ENCODE peak calls at places on chromosomes 11 and 22, in six cellular contexts. One of them, this sample, is unnamed.

GRCh38 chr11:79155237-79155636 is 285.6 kb downstream of the TENM4 start:
- DNase-seq in GM12891: no peak
- DNase-seq in HepG2: no peak
- DNase-seq in GM12878: no peak
- DNase-seq in K562: no peak
- DNase-seq in H1: no peak
- DNase-seq in this sample: no peak

GRCh38 chr11:86629070-86629706 is 43.2 kb downstream of the ME3 start:
- DNase-seq in GM12891: no peak
- DNase-seq in HepG2: no peak
- DNase-seq in GM12878: no peak
- DNase-seq in K562: no peak
- DNase-seq in H1: no peak
- DNase-seq in this sample: no peak

GRCh38 chr11:31133064-31133463 is 236.5 kb downstream of the DCDC1 start:
- DNase-seq in GM12891: no peak
- DNase-seq in HepG2: no peak
- DNase-seq in GM12878: no peak
- DNase-seq in K562: no peak
- DNase-seq in H1: no peak
- DNase-seq in this sample: no peak

GRCh38 chr22:45335021-45335818 is 25.5 kb downstream of the FAM118A start:
- DNase-seq in GM12891: no peak
- DNase-seq in HepG2: no peak
- DNase-seq in GM12878: no peak
- DNase-seq in K562: no peak
- DNase-seq in H1: peak
- DNase-seq in this sample: no peak

GRCh38 chr11:111982019-111982464 is 43.2 kb upstream of the DLAT start:
- DNase-seq in GM12891: peak
- DNase-seq in HepG2: peak
- DNase-seq in GM12878: peak
- DNase-seq in K562: peak
- DNase-seq in H1: peak
- DNase-seq in this sample: peak

GRCh38 chr11:118353084-118353710 is 6.2 kb upstream of the UBE4A start:
- DNase-seq in GM12891: no peak
- DNase-seq in HepG2: no peak
- DNase-seq in GM12878: no peak
- DNase-seq in K562: no peak
- DNase-seq in H1: no peak
- DNase-seq in this sample: no peak

GRCh38 chr11:93039841-93040240 is 70.4 kb downstream of the MTNR1B start:
- DNase-seq in GM12891: no peak
- DNase-seq in HepG2: no peak
- DNase-seq in GM12878: no peak
- DNase-seq in K562: no peak
- DNase-seq in H1: no peak
- DNase-seq in this sample: no peak

GRCh38 chr11:77266766-77267165 is 34.7 kb downstream of the GDPD4 start:
- DNase-seq in GM12891: no peak
- DNase-seq in HepG2: no peak
- DNase-seq in GM12878: no peak
- DNase-seq in K562: no peak
- DNase-seq in H1: no peak
- DNase-seq in this sample: no peak

GRCh38 chr22:38707346-38707745 is 1.6 kb downstream of the GTPBP1 start:
- DNase-seq in GM12891: no peak
- DNase-seq in HepG2: peak
- DNase-seq in GM12878: no peak
- DNase-seq in K562: no peak
- DNase-seq in H1: no peak
- DNase-seq in this sample: no peak

GRCh38 chr11:67213251-67213650 is 53.0 kb upstream of the GRK2 start:
- DNase-seq in GM12891: peak
- DNase-seq in HepG2: no peak
- DNase-seq in GM12878: peak
- DNase-seq in K562: no peak
- DNase-seq in H1: no peak
- DNase-seq in this sample: no peak

GRCh38 chr11:94800394-94800793 is 32.2 kb downstream of the AMOTL1 start:
- DNase-seq in GM12891: no peak
- DNase-seq in HepG2: no peak
- DNase-seq in GM12878: no peak
- DNase-seq in K562: no peak
- DNase-seq in H1: no peak
- DNase-seq in this sample: no peak

GRCh38 chr22:45903355-45904149 is 73.4 kb downstream of the WNT7B start:
- DNase-seq in GM12891: no peak
- DNase-seq in HepG2: no peak
- DNase-seq in GM12878: no peak
- DNase-seq in K562: no peak
- DNase-seq in H1: no peak
- DNase-seq in this sample: no peak

DNA sequence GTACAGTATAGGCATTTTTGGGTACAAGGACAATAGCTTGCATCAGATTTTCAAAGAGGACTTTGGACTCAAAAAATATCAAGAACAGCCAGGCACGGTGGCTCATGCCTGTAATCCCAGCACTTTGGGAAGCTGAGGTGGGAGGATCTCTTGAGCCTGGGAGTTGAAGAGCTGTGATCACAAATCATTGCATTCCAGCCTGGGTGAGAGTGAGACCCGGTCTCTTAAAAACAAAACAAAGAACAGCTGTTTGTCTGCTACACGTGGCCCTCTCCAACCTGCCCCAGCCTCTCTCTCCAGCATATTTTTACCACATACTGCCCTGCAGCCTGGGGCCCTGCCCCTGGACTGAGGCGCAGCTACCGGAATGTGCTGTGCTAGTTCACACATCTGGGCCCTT is 29.2 kb downstream of the GRIK4 start:
- DNase-seq in GM12891: no peak
- DNase-seq in HepG2: peak
- DNase-seq in GM12878: no peak
- DNase-seq in K562: no peak
- DNase-seq in H1: no peak
- DNase-seq in this sample: no peak
- TF ChIP-seq TAF1 in GM12891: no peak
- TF ChIP-seq TAF1 in HepG2: no peak
- TF ChIP-seq TAF1 in GM12878: no peak
- TF ChIP-seq TAF1 in K562: no peak
- TF ChIP-seq TAF1 in H1: no peak
- TF ChIP-seq TAF1 in this sample: no peak

GRCh38 chr22:41197046-41197807 is 7.9 kb upstream of the L3MBTL2 start:
- DNase-seq in GM12891: peak
- DNase-seq in HepG2: peak
- DNase-seq in GM12878: no peak
- DNase-seq in K562: peak
- DNase-seq in H1: no peak
- DNase-seq in this sample: peak
- TF ChIP-seq POLR2AphosphoS5 in GM12891: no peak
- TF ChIP-seq POLR2AphosphoS5 in HepG2: peak
- TF ChIP-seq POLR2AphosphoS5 in GM12878: no peak
- TF ChIP-seq POLR2AphosphoS5 in K562: no peak
- TF ChIP-seq POLR2AphosphoS5 in H1: no peak
- TF ChIP-seq POLR2AphosphoS5 in this sample: no peak

DNA sequence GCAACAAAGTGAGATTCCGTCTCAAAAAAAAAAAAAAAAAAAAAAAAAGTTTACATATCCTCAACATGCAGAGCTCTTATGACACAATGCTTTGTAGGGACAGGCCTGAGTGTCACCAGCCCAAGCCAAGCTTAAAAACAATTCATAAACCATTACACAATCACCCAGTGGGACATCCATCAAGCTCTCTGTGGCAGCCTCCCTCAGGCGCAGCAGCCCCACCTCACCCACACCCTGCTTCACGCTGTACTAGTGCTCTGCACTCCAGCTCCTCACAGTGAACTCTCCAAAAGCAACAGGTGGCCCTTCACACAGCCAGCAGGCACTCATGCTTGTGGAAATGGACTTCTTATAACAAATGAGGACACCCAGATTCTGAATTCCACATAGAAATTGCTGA is 3.5 kb upstream of the FOXRED2 start:
- DNase-seq in GM12891: no peak
- DNase-seq in HepG2: no peak
- DNase-seq in GM12878: no peak
- DNase-seq in K562: no peak
- DNase-seq in H1: no peak
- DNase-seq in this sample: no peak
- TF ChIP-seq POLR2A in GM12891: peak
- TF ChIP-seq POLR2A in HepG2: no peak
- TF ChIP-seq POLR2A in GM12878: peak
- TF ChIP-seq POLR2A in K562: peak
- TF ChIP-seq POLR2A in H1: no peak
- TF ChIP-seq POLR2A in this sample: peak

DNA sequence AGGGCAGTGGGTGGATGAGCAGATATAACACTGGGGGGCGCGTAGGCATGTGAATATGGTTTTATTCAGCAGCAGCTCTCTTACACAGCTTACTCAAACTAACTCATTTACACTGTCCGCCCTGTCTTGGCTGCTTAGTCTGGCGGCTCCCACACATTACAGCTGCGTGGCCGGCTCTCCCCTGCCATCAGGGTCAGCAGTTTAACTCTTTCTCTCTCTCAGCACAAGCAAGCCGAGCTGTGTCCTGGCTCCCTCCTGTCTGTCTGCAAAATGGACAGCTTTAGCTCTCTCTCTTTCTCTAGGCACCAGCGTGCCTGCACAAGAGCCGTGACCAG is 1310.2 kb upstream of the RAG2 start:
- DNase-seq in GM12891: no peak
- DNase-seq in HepG2: no peak
- DNase-seq in GM12878: no peak
- DNase-seq in K562: no peak
- DNase-seq in H1: no peak
- DNase-seq in this sample: no peak
- TF ChIP-seq TAF1 in GM12891: no peak
- TF ChIP-seq TAF1 in HepG2: no peak
- TF ChIP-seq TAF1 in GM12878: no peak
- TF ChIP-seq TAF1 in K562: no peak
- TF ChIP-seq TAF1 in H1: no peak
- TF ChIP-seq TAF1 in this sample: no peak

This sample was measured in GM12892.